ENCODE peak calls at places on chromosomes 1 and 21, in eight cellular contexts. E is HFFc6, C is NCI-H774, W is endothelial cell, V is astrocyte of the cerebellum, M is BE2C, S is GDM1, H is T-cell. L is an unnamed sample.

GRCh38 chr1:86823821-86824500 is 90.0 kb downstream of the SELENOF start:
- DNase-seq in E (no peak), C (no peak), W (no peak), V (no peak), M (no peak), S (no peak), H (no peak), L (no peak)

GRCh38 chr1:158972841-158973240 is 36.9 kb upstream of the IFI16 start:
- DNase-seq in E (no peak), C (no peak), W (peak), V (no peak), M (no peak), S (peak), H (no peak), L (no peak)

GRCh38 chr1:229381234-229381633 is 38.4 kb upstream of the CCSAP start:
- DNase-seq in E (no peak), C (no peak), W (no peak), V (no peak), M (peak), S (no peak), H (no peak), L (no peak)

GRCh38 chr21:39316062-39316461 is 2.6 kb upstream of the BRWD1 start:
- DNase-seq in E (peak), C (no peak), W (no peak), V (no peak), M (no peak), S (no peak), H (no peak), L (no peak)

GRCh38 chr1:43284711-43285110 is 670 bp downstream of the C1orf210 start:
- DNase-seq in E (no peak), C (no peak), W (no peak), V (no peak), M (no peak), S (no peak), H (no peak), L (no peak)

GRCh38 chr1:20410555-20410954 is 75.5 kb downstream of the CAMK2N1 start:
- DNase-seq in E (peak), C (no peak), W (no peak), V (no peak), M (no peak), S (no peak), H (no peak), L (peak)

GRCh38 chr1:109547412-109548320 is 749 bp upstream of the GNAI3 start:
- DNase-seq in E (no peak), C (no peak), W (no peak), V (no peak), M (no peak), S (no peak), H (no peak), L (no peak)

GRCh38 chr1:73401666-73402065 is 796.3 kb downstream of the LRRIQ3 start:
- DNase-seq in E (no peak), C (no peak), W (no peak), V (no peak), M (no peak), S (no peak), H (no peak), L (no peak)

GRCh38 chr1:165456114-165456513 is 11.2 kb upstream of the RXRG start:
- DNase-seq in E (no peak), C (peak), W (no peak), V (no peak), M (no peak), S (no peak), H (no peak), L (no peak)

GRCh38 chr1:97505816-97506215 is 415.0 kb downstream of the DPYD start:
- DNase-seq in E (no peak), C (no peak), W (no peak), V (no peak), M (no peak), S (no peak), H (no peak), L (no peak)

GRCh38 chr1:76095800-76096199 is 21.3 kb downstream of the ST6GALNAC3 start:
- DNase-seq in E (no peak), C (no peak), W (no peak), V (no peak), M (no peak), S (no peak), H (no peak), L (no peak)

GRCh38 chr21:41640756-41641509 is 125.9 kb downstream of the RIPK4 start:
- DNase-seq in E (peak), C (no peak), W (no peak), V (no peak), M (no peak), S (no peak), H (no peak), L (no peak)

GRCh38 chr1:213538251-213538650 is 449.5 kb upstream of the PROX1 start:
- DNase-seq in E (no peak), C (no peak), W (no peak), V (no peak), M (no peak), S (no peak), H (no peak), L (no peak)

GRCh38 chr1:15320267-15320666 is 73.2 kb downstream of the FHAD1 start:
- DNase-seq in E (no peak), C (no peak), W (no peak), V (no peak), M (no peak), S (no peak), H (no peak), L (no peak)

GRCh38 chr1:45617618-45618017 is 6.2 kb downstream of the CCDC17 start:
- DNase-seq in E (peak), C (no peak), W (no peak), V (no peak), M (no peak), S (no peak), H (no peak), L (no peak)

GRCh38 chr1:7584157-7584556 is 186.9 kb upstream of the VAMP3 start:
- DNase-seq in E (no peak), C (no peak), W (no peak), V (no peak), M (no peak), S (no peak), H (no peak), L (no peak)

GRCh38 chr1:14516974-14517812 is 81.3 kb upstream of the KAZN start:
- DNase-seq in E (no peak), C (no peak), W (no peak), V (peak), M (no peak), S (no peak), H (no peak), L (peak)

GRCh38 chr21:46409641-46410406 is 48.9 kb upstream of the DIP2A start:
- DNase-seq in E (no peak), C (no peak), W (no peak), V (no peak), M (no peak), S (no peak), H (no peak), L (no peak)

GRCh38 chr1:58324551-58324950 is 222.0 kb downstream of the OMA1 start:
- DNase-seq in E (no peak), C (no peak), W (no peak), V (no peak), M (no peak), S (no peak), H (no peak), L (no peak)

GRCh38 chr1:32949519-32949918 is 15.1 kb downstream of the RNF19B start:
- DNase-seq in E (no peak), C (no peak), W (no peak), V (no peak), M (no peak), S (no peak), H (no peak), L (no peak)

GRCh38 chr21:19458295-19458694 is 1054.7 kb upstream of the TMPRSS15 start:
- DNase-seq in E (no peak), C (no peak), W (no peak), V (no peak), M (no peak), S (no peak), H (no peak), L (no peak)

GRCh38 chr1:29698033-29698432 is 461.7 kb downstream of the PTPRU start:
- DNase-seq in E (peak), C (no peak), W (peak), V (no peak), M (peak), S (no peak), H (no peak), L (no peak)

GRCh38 chr1:226123591-226124471 is 61.3 kb downstream of the H3-3A start:
- DNase-seq in E (peak), C (no peak), W (no peak), V (no peak), M (no peak), S (no peak), H (no peak), L (peak)

GRCh38 chr21:45113543-45113942 is 39.2 kb downstream of the ADARB1 start:
- DNase-seq in E (no peak), C (no peak), W (no peak), V (no peak), M (no peak), S (no peak), H (no peak), L (no peak)

GRCh38 chr1:240464099-240464498 is 147.9 kb downstream of the GREM2 start:
- DNase-seq in E (peak), C (no peak), W (no peak), V (no peak), M (no peak), S (no peak), H (no peak), L (no peak)

GRCh38 chr21:24272527-24272938 is 1334.7 kb downstream of the MRPL39 start:
- DNase-seq in E (no peak), C (no peak), W (peak), V (no peak), M (peak), S (peak), H (no peak), L (no peak)

GRCh38 chr21:40531016-40531415 is 315.9 kb downstream of the DSCAM start:
- DNase-seq in E (no peak), C (no peak), W (no peak), V (peak), M (no peak), S (no peak), H (no peak), L (no peak)

GRCh38 chr21:42440187-42440792 is 36.6 kb downstream of the UBASH3A start:
- DNase-seq in E (no peak), C (no peak), W (no peak), V (no peak), M (no peak), S (no peak), H (no peak), L (no peak)

GRCh38 chr1:212498243-212498642 is 65.5 kb downstream of the NENF start:
- DNase-seq in E (peak), C (no peak), W (no peak), V (peak), M (no peak), S (no peak), H (no peak), L (no peak)

GRCh38 chr1:87506147-87506546 is 177.5 kb downstream of the LMO4 start:
- DNase-seq in E (no peak), C (peak), W (no peak), V (no peak), M (no peak), S (no peak), H (no peak), L (no peak)

GRCh38 chr21:34340062-34340461 is 23.7 kb upstream of the KCNE2 start:
- DNase-seq in E (no peak), C (no peak), W (no peak), V (no peak), M (no peak), S (no peak), H (no peak), L (no peak)

GRCh38 chr21:31267644-31268043 is 76.4 kb downstream of the TIAM1 start:
- DNase-seq in E (no peak), C (no peak), W (no peak), V (no peak), M (no peak), S (no peak), H (no peak), L (no peak)

L was measured in coronary artery.